ENCODE peak calls at places on chromosomes 5 and 9, in seven cellular contexts. One of them, this sample, is unnamed.

GRCh38 chr5:151158287-151158661 is 695 bp upstream of the ANXA6 start:
- DNase-seq in RWPE1: no peak
- DNase-seq in neural progenitor cell: peak
- DNase-seq in SK-N-SH: no peak
- DNase-seq in upper lobe of right lung: no peak
- DNase-seq in nephron progenitor cell: no peak
- DNase-seq in breast epithelium: no peak
- DNase-seq in this sample: no peak

GRCh38 chr9:136779808-136780207 is 11.3 kb upstream of the TMEM141 start:
- DNase-seq in RWPE1: no peak
- DNase-seq in neural progenitor cell: no peak
- DNase-seq in SK-N-SH: no peak
- DNase-seq in upper lobe of right lung: no peak
- DNase-seq in nephron progenitor cell: no peak
- DNase-seq in breast epithelium: no peak
- DNase-seq in this sample: no peak

GRCh38 chr9:137960496-137960895 is 82.9 kb downstream of the CACNA1B start:
- DNase-seq in RWPE1: no peak
- DNase-seq in neural progenitor cell: peak
- DNase-seq in SK-N-SH: no peak
- DNase-seq in upper lobe of right lung: no peak
- DNase-seq in nephron progenitor cell: no peak
- DNase-seq in breast epithelium: no peak
- DNase-seq in this sample: no peak

GRCh38 chr9:109314011-109314531 is 6.8 kb downstream of the EPB41L4B start:
- DNase-seq in RWPE1: no peak
- DNase-seq in neural progenitor cell: no peak
- DNase-seq in SK-N-SH: no peak
- DNase-seq in upper lobe of right lung: peak
- DNase-seq in nephron progenitor cell: no peak
- DNase-seq in breast epithelium: no peak
- DNase-seq in this sample: no peak

GRCh38 chr9:14340994-14341393 is 27.1 kb upstream of the NFIB start:
- DNase-seq in RWPE1: no peak
- DNase-seq in neural progenitor cell: no peak
- DNase-seq in SK-N-SH: no peak
- DNase-seq in upper lobe of right lung: no peak
- DNase-seq in nephron progenitor cell: no peak
- DNase-seq in breast epithelium: no peak
- DNase-seq in this sample: no peak

GRCh38 chr9:132752877-132753592 is 82.8 kb downstream of the GTF3C4 start:
- DNase-seq in RWPE1: no peak
- DNase-seq in neural progenitor cell: peak
- DNase-seq in SK-N-SH: no peak
- DNase-seq in upper lobe of right lung: peak
- DNase-seq in nephron progenitor cell: no peak
- DNase-seq in breast epithelium: no peak
- DNase-seq in this sample: peak

GRCh38 chr5:137624786-137625349 is 111.0 kb downstream of the KLHL3 start:
- DNase-seq in RWPE1: no peak
- DNase-seq in neural progenitor cell: no peak
- DNase-seq in SK-N-SH: no peak
- DNase-seq in upper lobe of right lung: no peak
- DNase-seq in nephron progenitor cell: no peak
- DNase-seq in breast epithelium: no peak
- DNase-seq in this sample: peak

GRCh38 chr9:18658764-18659705 is 185.1 kb downstream of the ADAMTSL1 start:
- DNase-seq in RWPE1: peak
- DNase-seq in neural progenitor cell: no peak
- DNase-seq in SK-N-SH: no peak
- DNase-seq in upper lobe of right lung: no peak
- DNase-seq in nephron progenitor cell: no peak
- DNase-seq in breast epithelium: no peak
- DNase-seq in this sample: no peak

GRCh38 chr5:14672508-14673394 is 8.2 kb downstream of the OTULIN start:
- DNase-seq in RWPE1: no peak
- DNase-seq in neural progenitor cell: no peak
- DNase-seq in SK-N-SH: no peak
- DNase-seq in upper lobe of right lung: no peak
- DNase-seq in nephron progenitor cell: no peak
- DNase-seq in breast epithelium: no peak
- DNase-seq in this sample: no peak

GRCh38 chr9:21856301-21857094 is 54.1 kb downstream of the MTAP start:
- DNase-seq in RWPE1: no peak
- DNase-seq in neural progenitor cell: no peak
- DNase-seq in SK-N-SH: no peak
- DNase-seq in upper lobe of right lung: no peak
- DNase-seq in nephron progenitor cell: no peak
- DNase-seq in breast epithelium: no peak
- DNase-seq in this sample: peak

GRCh38 chr5:136004436-136004835 is 24.4 kb upstream of the TGFBI start:
- DNase-seq in RWPE1: peak
- DNase-seq in neural progenitor cell: no peak
- DNase-seq in SK-N-SH: no peak
- DNase-seq in upper lobe of right lung: no peak
- DNase-seq in nephron progenitor cell: no peak
- DNase-seq in breast epithelium: no peak
- DNase-seq in this sample: no peak

GRCh38 chr5:61277190-61277589 is 54.9 kb upstream of the ZSWIM6 start:
- DNase-seq in RWPE1: no peak
- DNase-seq in neural progenitor cell: peak
- DNase-seq in SK-N-SH: no peak
- DNase-seq in upper lobe of right lung: no peak
- DNase-seq in nephron progenitor cell: no peak
- DNase-seq in breast epithelium: no peak
- DNase-seq in this sample: no peak
- TF ChIP-seq CTCF in RWPE1: no peak
- TF ChIP-seq CTCF in neural progenitor cell: peak
- TF ChIP-seq CTCF in SK-N-SH: peak
- TF ChIP-seq CTCF in upper lobe of right lung: peak
- TF ChIP-seq CTCF in nephron progenitor cell: no peak
- TF ChIP-seq CTCF in breast epithelium: no peak
- TF ChIP-seq CTCF in this sample: no peak

DNA sequence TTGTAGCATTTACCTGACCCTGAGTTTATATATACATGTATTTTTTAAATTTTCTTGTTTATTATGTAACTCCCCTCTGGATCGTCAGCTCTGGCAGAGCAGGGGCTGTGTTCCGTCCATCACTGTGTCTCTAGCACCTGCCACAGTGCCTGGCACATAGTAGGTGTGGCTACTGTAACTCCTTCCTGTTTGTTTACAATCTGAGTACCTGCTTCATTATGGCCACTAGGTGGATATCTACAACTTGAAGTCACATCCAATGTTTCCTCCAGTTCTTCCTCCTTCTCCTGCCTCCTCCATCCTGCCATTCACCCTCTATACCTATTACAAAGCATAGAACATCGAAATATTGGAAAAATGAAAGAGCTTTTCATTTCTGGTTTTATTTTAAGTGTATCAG is 14.2 kb upstream of the PPP1R2B start:
- DNase-seq in RWPE1: no peak
- DNase-seq in neural progenitor cell: peak
- DNase-seq in SK-N-SH: no peak
- DNase-seq in upper lobe of right lung: no peak
- DNase-seq in nephron progenitor cell: no peak
- DNase-seq in breast epithelium: no peak
- DNase-seq in this sample: no peak
- TF ChIP-seq CTCF in RWPE1: no peak
- TF ChIP-seq CTCF in neural progenitor cell: peak
- TF ChIP-seq CTCF in SK-N-SH: no peak
- TF ChIP-seq CTCF in upper lobe of right lung: peak
- TF ChIP-seq CTCF in nephron progenitor cell: no peak
- TF ChIP-seq CTCF in breast epithelium: no peak
- TF ChIP-seq CTCF in this sample: peak

DNA sequence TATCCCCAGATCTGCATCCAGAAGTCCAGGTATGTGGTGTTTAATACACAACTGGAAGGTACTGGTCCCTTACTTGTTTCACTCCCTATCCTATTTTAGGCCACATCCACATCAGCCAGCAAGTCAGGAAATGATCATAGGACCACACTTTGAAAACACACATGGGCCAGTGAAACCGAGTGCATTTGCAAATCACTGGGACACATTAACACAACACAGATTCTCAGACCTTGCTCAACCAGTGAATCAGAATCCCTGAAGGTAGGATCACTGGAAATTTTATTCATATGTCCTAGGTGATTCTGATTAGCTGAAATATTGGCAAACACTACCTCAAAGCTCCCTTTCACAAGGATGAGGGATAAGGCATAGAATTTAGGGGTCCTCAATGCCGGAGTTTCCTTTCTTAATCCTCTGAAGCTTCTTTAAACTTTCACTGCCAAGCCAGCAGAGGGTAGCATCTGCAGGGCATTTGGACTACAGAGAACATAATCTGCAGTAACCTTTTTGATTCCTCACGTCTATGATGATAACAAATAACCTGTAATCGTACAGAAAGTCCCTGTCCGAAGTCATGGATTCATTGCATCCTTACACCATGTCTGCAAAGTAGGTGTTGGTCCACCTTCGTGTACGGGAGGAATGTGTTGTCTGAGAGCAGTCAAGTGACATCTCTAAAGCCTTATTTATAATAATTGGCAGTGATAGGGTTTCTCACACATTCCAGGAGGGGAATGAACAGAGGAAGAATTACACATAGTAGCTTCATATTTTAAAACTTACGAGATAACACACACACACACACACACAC is 11.0 kb upstream of the ABLIM3 start:
- DNase-seq in RWPE1: no peak
- DNase-seq in neural progenitor cell: peak
- DNase-seq in SK-N-SH: no peak
- DNase-seq in upper lobe of right lung: no peak
- DNase-seq in nephron progenitor cell: no peak
- DNase-seq in breast epithelium: no peak
- DNase-seq in this sample: no peak
- TF ChIP-seq CTCF in RWPE1: no peak
- TF ChIP-seq CTCF in neural progenitor cell: peak
- TF ChIP-seq CTCF in SK-N-SH: peak
- TF ChIP-seq CTCF in upper lobe of right lung: peak
- TF ChIP-seq CTCF in nephron progenitor cell: no peak
- TF ChIP-seq CTCF in breast epithelium: no peak
- TF ChIP-seq CTCF in this sample: peak

GRCh38 chr5:110082194-110082593 is 392.5 kb downstream of the MAN2A1 start:
- DNase-seq in RWPE1: no peak
- DNase-seq in neural progenitor cell: no peak
- DNase-seq in SK-N-SH: no peak
- DNase-seq in upper lobe of right lung: no peak
- DNase-seq in nephron progenitor cell: no peak
- DNase-seq in breast epithelium: no peak
- DNase-seq in this sample: no peak

GRCh38 chr5:110085826-110086225 is 396.1 kb downstream of the MAN2A1 start:
- DNase-seq in RWPE1: no peak
- DNase-seq in neural progenitor cell: no peak
- DNase-seq in SK-N-SH: no peak
- DNase-seq in upper lobe of right lung: no peak
- DNase-seq in nephron progenitor cell: no peak
- DNase-seq in breast epithelium: no peak
- DNase-seq in this sample: no peak

GRCh38 chr5:110088676-110089436 is 399.1 kb downstream of the MAN2A1 start:
- DNase-seq in RWPE1: peak
- DNase-seq in neural progenitor cell: no peak
- DNase-seq in SK-N-SH: no peak
- DNase-seq in upper lobe of right lung: no peak
- DNase-seq in nephron progenitor cell: no peak
- DNase-seq in breast epithelium: no peak
- DNase-seq in this sample: no peak

GRCh38 chr5:110087829-110088228 is 398.1 kb downstream of the MAN2A1 start:
- DNase-seq in RWPE1: no peak
- DNase-seq in neural progenitor cell: no peak
- DNase-seq in SK-N-SH: no peak
- DNase-seq in upper lobe of right lung: no peak
- DNase-seq in nephron progenitor cell: no peak
- DNase-seq in breast epithelium: no peak
- DNase-seq in this sample: no peak

GRCh38 chr5:110086658-110087388 is 397.1 kb downstream of the MAN2A1 start:
- DNase-seq in RWPE1: peak
- DNase-seq in neural progenitor cell: no peak
- DNase-seq in SK-N-SH: no peak
- DNase-seq in upper lobe of right lung: no peak
- DNase-seq in nephron progenitor cell: no peak
- DNase-seq in breast epithelium: no peak
- DNase-seq in this sample: no peak
- TF ChIP-seq CTCF in RWPE1: no peak
- TF ChIP-seq CTCF in neural progenitor cell: no peak
- TF ChIP-seq CTCF in SK-N-SH: no peak
- TF ChIP-seq CTCF in upper lobe of right lung: no peak
- TF ChIP-seq CTCF in nephron progenitor cell: no peak
- TF ChIP-seq CTCF in breast epithelium: no peak
- TF ChIP-seq CTCF in this sample: no peak

DNA sequence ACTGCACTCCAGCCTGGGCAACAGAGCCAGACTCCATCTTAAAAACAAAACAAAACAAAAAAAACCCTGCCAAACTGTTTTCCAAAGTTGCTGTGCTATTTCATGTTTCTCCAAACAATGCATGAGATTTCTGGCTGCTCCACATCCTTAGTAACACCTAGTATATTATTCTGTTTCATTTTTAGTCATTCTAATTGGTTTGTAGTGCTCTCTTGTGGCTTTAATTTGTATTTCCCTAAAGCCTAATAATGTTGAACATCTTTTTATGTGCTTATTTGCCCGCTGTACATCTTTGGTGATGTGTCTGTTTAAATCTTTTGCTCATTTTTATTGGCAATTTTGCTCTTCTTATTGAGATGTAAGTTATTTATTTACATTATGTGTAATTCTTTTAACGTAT is 18.4 kb upstream of the TTC1 start:
- DNase-seq in RWPE1: no peak
- DNase-seq in neural progenitor cell: no peak
- DNase-seq in SK-N-SH: no peak
- DNase-seq in upper lobe of right lung: no peak
- DNase-seq in nephron progenitor cell: no peak
- DNase-seq in breast epithelium: no peak
- DNase-seq in this sample: no peak
- TF ChIP-seq CTCF in RWPE1: peak
- TF ChIP-seq CTCF in neural progenitor cell: no peak
- TF ChIP-seq CTCF in SK-N-SH: peak
- TF ChIP-seq CTCF in upper lobe of right lung: peak
- TF ChIP-seq CTCF in nephron progenitor cell: no peak
- TF ChIP-seq CTCF in breast epithelium: no peak
- TF ChIP-seq CTCF in this sample: peak